ENCODE peak calls at places on chromosomes 4 and X, in nine cellular contexts. C, D, P, Y, V, N, M, Z and H are unnamed samples.

GRCh38 chr4:103067841-103068547 is 8.6 kb downstream of the SLC9B2 start:
- DNase-seq in N (peak; percentile 48), V (no peak), M (no peak), D (no peak), Z (no peak), Y (no peak), C (peak; percentile 39), P (no peak), H (no peak)

GRCh38 chr4:182644326-182645050 is 272.7 kb downstream of the DCTD start:
- DNase-seq in C (peak; percentile 80), M (no peak), D (no peak), N (peak; percentile 25), V (no peak), P (no peak), Z (no peak), Y (no peak), H (no peak)

GRCh38 chr4:124710911-124711310 is 1.6 kb downstream of the ANKRD50 start:
- DNase-seq in M (no peak), Z (no peak), N (peak; percentile 23), D (no peak), P (no peak), C (no peak), Y (no peak), V (peak; percentile 24), H (no peak)

GRCh38 chr4:101229116-101229515 is 118.2 kb downstream of the PPP3CA start:
- DNase-seq in D (no peak), Y (no peak), C (peak; percentile 57), N (no peak), Z (no peak), P (no peak), M (no peak), V (no peak), H (no peak)

GRCh38 chr4:124910327-124910726 is 197.8 kb upstream of the ANKRD50 start:
- DNase-seq in M (no peak), P (no peak), D (no peak), Y (no peak), Z (no peak), V (no peak), C (no peak), N (no peak), H (no peak)

GRCh38 chrX:44483965-44484606 is 58.6 kb downstream of the FUNDC1 start:
- DNase-seq in Z (no peak), Y (no peak), N (peak; percentile 46), C (no peak), D (no peak), M (no peak), V (no peak), P (no peak), H (no peak)

GRCh38 chr4:76476606-76477005 is 41.6 kb downstream of the SHROOM3 start:
- DNase-seq in D (no peak), N (no peak), Y (no peak), C (no peak), M (no peak), P (no peak), V (no peak), Z (no peak), H (no peak)

GRCh38 chr4:189261475-189261874 is 679.2 kb upstream of the FRG1 start:
- DNase-seq in V (no peak), M (no peak), N (no peak), Z (no peak), D (no peak), C (no peak), P (no peak), Y (no peak), H (no peak)

GRCh38 chrX:10011261-10011931 is 44.2 kb downstream of the CLDN34 start:
- DNase-seq in V (no peak), D (no peak), C (peak; percentile 29), P (no peak), Z (peak; percentile 72), M (no peak), Y (no peak), N (no peak), H (no peak)

DNA sequence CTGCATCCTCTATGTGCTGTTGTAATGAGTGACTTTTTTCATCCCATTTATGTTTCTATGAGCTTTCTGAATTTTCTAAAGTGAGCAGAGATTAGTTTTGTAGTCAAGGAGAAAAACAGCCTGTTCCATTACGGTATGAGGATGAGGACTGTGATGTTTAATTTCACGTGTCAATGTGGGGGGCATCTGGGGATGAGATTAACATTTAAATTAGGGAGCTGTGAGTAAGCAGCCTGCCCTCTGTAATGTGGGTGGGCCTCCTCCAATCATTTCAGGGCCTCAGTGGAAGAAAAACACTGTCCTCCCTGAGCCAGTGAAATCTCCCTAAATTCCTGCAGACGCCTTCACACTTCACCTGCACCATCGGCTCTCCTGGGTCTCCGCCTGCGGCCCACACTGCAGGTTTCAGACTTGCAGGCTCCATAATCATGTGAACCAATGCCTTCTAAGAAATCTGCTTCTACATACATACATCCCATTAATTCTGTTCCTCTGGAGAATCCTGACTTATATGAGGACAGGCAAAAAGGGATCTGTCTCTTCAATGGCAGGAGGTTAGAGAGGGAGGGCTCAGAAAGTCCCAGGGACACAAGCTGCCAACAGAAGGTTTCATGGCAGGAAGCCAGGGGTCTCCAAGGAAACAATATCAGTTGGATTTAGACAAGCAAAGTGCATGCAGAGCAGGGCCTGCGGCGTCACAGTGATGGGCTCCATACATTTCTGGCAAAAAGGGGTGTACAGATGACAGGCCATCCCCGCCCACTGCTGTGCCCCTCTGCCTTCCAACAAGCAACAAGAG is 121.6 kb downstream of the AFAP1 start:
- DNase-seq in M (no peak), N (no peak), Z (peak; percentile 49), V (peak; percentile 55), C (peak; percentile 58), P (no peak), Y (no peak), D (no peak), H (no peak)
- H3K4me1 ChIP-seq in M (peaks cover 10% of the 10 kb centered on the region), N (peaks cover 5% of the 10 kb centered on the region), Z (peaks cover 16% of the 10 kb centered on the region), V (peaks cover 8% of the 10 kb centered on the region), C (peaks cover 36% of the 10 kb centered on the region), P (no peaks in the 10 kb centered on the region), Y (peaks cover 20% of the 10 kb centered on the region), D (no peaks in the 10 kb centered on the region), H (peaks cover 6% of the 10 kb centered on the region)

GRCh38 chr4:2868840-2869487 is 25.3 kb downstream of the ADD1 start:
- DNase-seq in D (no peak), Y (no peak), P (no peak), C (no peak), V (no peak), M (no peak), N (no peak), Z (no peak), H (no peak)

GRCh38 chr4:2866160-2866861 is 22.7 kb downstream of the ADD1 start:
- DNase-seq in P (no peak), V (no peak), Z (no peak), C (no peak), Y (no peak), N (no peak), D (no peak), M (no peak), H (no peak)

GRCh38 chr4:2865381-2865780 is 21.7 kb downstream of the ADD1 start:
- DNase-seq in Y (no peak), N (no peak), M (no peak), V (no peak), C (no peak), D (no peak), P (no peak), Z (no peak), H (no peak)

GRCh38 chr4:2867758-2868491 is 24.3 kb downstream of the ADD1 start:
- DNase-seq in P (no peak), V (peak; percentile 40), D (no peak), Y (no peak), M (no peak), Z (peak; percentile 80), C (peak; percentile 47), N (no peak), H (no peak)

DNA sequence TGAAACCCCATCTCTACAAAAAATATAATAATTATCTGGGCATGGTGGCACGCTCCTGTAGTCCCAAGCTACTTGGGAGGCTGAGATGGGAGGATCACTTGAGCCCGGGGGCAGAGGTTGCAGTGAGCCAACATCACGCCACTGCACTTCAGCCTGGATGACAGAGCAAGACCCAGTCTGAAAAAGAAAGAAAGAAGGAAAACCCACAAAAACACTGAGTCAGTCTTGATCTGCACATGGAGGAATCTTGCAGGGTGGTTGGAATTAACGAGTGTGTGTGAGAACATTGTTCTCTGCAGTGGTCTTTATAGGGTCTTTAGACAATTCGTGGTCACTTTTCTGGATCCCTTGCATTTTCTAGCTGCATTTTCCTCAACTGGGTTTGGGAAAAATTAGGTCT is 23.2 kb downstream of the ADD1 start:
- DNase-seq in V (no peak), C (peak; percentile 39), D (no peak), N (no peak), M (no peak), Y (no peak), Z (no peak), P (no peak), H (no peak)
- H3K4me1 ChIP-seq in V (peaks cover 31% of the 10 kb centered on the region), C (peaks cover 33% of the 10 kb centered on the region), D (peaks cover 41% of the 10 kb centered on the region), N (no peaks in the 10 kb centered on the region), M (peaks cover 71% of the 10 kb centered on the region), Y (peaks cover 90% of the 10 kb centered on the region), Z (peaks cover 86% of the 10 kb centered on the region), P (peaks cover 9% of the 10 kb centered on the region), H (peaks cover 51% of the 10 kb centered on the region)

DNA sequence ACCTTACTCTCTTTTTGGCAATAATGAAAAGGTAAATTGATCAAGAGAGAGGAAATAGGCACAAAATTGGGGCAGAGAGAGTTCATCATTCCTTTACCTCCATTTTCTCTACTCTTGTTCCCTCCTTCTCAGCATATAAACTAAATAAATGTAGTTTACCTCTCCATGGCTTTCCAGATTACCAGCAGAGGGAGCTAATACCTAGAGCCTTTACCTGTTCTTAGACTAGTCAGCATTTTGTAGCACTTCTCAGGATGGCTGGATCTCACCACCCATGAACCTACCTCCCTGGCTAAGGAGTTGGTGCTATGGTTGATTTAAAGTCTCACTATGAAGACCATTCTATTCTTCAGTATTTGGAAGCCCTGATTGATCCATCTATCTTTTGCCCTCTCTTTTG is 15.7 kb downstream of the OFD1 start:
- DNase-seq in P (no peak), N (peak; percentile 60), Z (peak; percentile 39), Y (no peak), D (no peak), C (peak; percentile 48), V (no peak), M (no peak), H (no peak)
- H3K4me1 ChIP-seq in P (no peaks in the 10 kb centered on the region), N (peaks cover 15% of the 10 kb centered on the region), Z (no peaks in the 10 kb centered on the region), Y (no peaks in the 10 kb centered on the region), D (peaks cover 11% of the 10 kb centered on the region), C (peaks cover 2% of the 10 kb centered on the region), V (no peaks in the 10 kb centered on the region), M (peaks cover 2% of the 10 kb centered on the region), H (no peaks in the 10 kb centered on the region)

GRCh38 chr4:108060686-108061321 is 71.1 kb downstream of the HADH start:
- DNase-seq in V (no peak), D (no peak), P (no peak), N (no peak), Y (no peak), M (no peak), Z (no peak), C (no peak), H (no peak)

GRCh38 chr4:108056418-108056817 is 66.7 kb downstream of the HADH start:
- DNase-seq in C (no peak), M (no peak), Z (no peak), N (no peak), V (no peak), D (no peak), Y (no peak), P (no peak), H (no peak)

GRCh38 chr4:108058685-108059440 is 69.2 kb downstream of the HADH start:
- DNase-seq in N (peak; percentile 78), D (no peak), V (no peak), M (no peak), Z (no peak), C (peak; percentile 70), Y (no peak), P (no peak), H (no peak)

GRCh38 chr4:108055787-108056186 is 66.1 kb downstream of the HADH start:
- DNase-seq in D (no peak), Y (no peak), P (no peak), N (no peak), M (no peak), V (no peak), Z (no peak), C (no peak), H (no peak)

GRCh38 chr4:108060164-108060563 is 70.5 kb downstream of the HADH start:
- DNase-seq in P (no peak), V (no peak), Y (no peak), N (peak; percentile 22), C (peak; percentile 46), D (no peak), M (no peak), Z (peak; percentile 51), H (no peak)
- H3K4me1 ChIP-seq in P (no peaks in the 10 kb centered on the region), V (no peaks in the 10 kb centered on the region), Y (no peaks in the 10 kb centered on the region), N (peaks cover 9% of the 10 kb centered on the region), C (peaks cover 3% of the 10 kb centered on the region), D (peaks cover 23% of the 10 kb centered on the region), M (no peaks in the 10 kb centered on the region), Z (no peaks in the 10 kb centered on the region), H (no peaks in the 10 kb centered on the region)